ENCODE peak calls at places on chromosomes 7 and 10, in nine cellular contexts. One of them, this sample, is unnamed.

GRCh38 chr10:67612577-67613537 is 83.1 kb downstream of the CTNNA3 start:
- DNase-seq in AG09319: no peak
- DNase-seq in nucleus accumbens: no peak
- DNase-seq in nephron progenitor cell: no peak
- DNase-seq in RPMI7951: peak; percentile 50
- DNase-seq in HuH-7: no peak
- DNase-seq in sigmoid colon: no peak
- DNase-seq in stimulated activated CD4-positive, alpha-beta T cell treated with anti-CD3 and anti-CD28 coated beads, Interleukin-2, amount 100 ng/mL, for 48 hours: peak; percentile 36
- DNase-seq in NCI-H1092 treated with DMSO at 0.1 percent for 48 hours: no peak
- DNase-seq in this sample: no peak

GRCh38 chr10:119190353-119190752 is 11.7 kb upstream of the PRDX3 start:
- DNase-seq in AG09319: peak; percentile 64
- DNase-seq in nucleus accumbens: no peak
- DNase-seq in nephron progenitor cell: no peak
- DNase-seq in RPMI7951: peak; percentile 87
- DNase-seq in HuH-7: no peak
- DNase-seq in sigmoid colon: peak; percentile 65
- DNase-seq in stimulated activated CD4-positive, alpha-beta T cell treated with anti-CD3 and anti-CD28 coated beads, Interleukin-2, amount 100 ng/mL, for 48 hours: no peak
- DNase-seq in NCI-H1092 treated with DMSO at 0.1 percent for 48 hours: no peak
- DNase-seq in this sample: no peak

GRCh38 chr10:72418679-72419078 is 64.0 kb upstream of the DNAJB12 start:
- DNase-seq in AG09319: no peak
- DNase-seq in nucleus accumbens: no peak
- DNase-seq in nephron progenitor cell: no peak
- DNase-seq in RPMI7951: no peak
- DNase-seq in HuH-7: no peak
- DNase-seq in sigmoid colon: no peak
- DNase-seq in stimulated activated CD4-positive, alpha-beta T cell treated with anti-CD3 and anti-CD28 coated beads, Interleukin-2, amount 100 ng/mL, for 48 hours: no peak
- DNase-seq in NCI-H1092 treated with DMSO at 0.1 percent for 48 hours: no peak
- DNase-seq in this sample: no peak

GRCh38 chr7:27154901-27155815 is 1.3 kb downstream of the HOXA7 start:
- DNase-seq in AG09319: no peak
- DNase-seq in nucleus accumbens: no peak
- DNase-seq in nephron progenitor cell: peak; percentile 53
- DNase-seq in RPMI7951: no peak
- DNase-seq in HuH-7: no peak
- DNase-seq in sigmoid colon: peak; percentile 68
- DNase-seq in stimulated activated CD4-positive, alpha-beta T cell treated with anti-CD3 and anti-CD28 coated beads, Interleukin-2, amount 100 ng/mL, for 48 hours: no peak
- DNase-seq in NCI-H1092 treated with DMSO at 0.1 percent for 48 hours: no peak
- DNase-seq in this sample: no peak

GRCh38 chr10:299969-300368 is 164.7 kb downstream of the ZMYND11 start:
- DNase-seq in AG09319: no peak
- DNase-seq in nucleus accumbens: no peak
- DNase-seq in nephron progenitor cell: no peak
- DNase-seq in RPMI7951: no peak
- DNase-seq in HuH-7: no peak
- DNase-seq in sigmoid colon: no peak
- DNase-seq in stimulated activated CD4-positive, alpha-beta T cell treated with anti-CD3 and anti-CD28 coated beads, Interleukin-2, amount 100 ng/mL, for 48 hours: no peak
- DNase-seq in NCI-H1092 treated with DMSO at 0.1 percent for 48 hours: no peak
- DNase-seq in this sample: no peak

GRCh38 chr7:23956769-23957556 is 246.9 kb downstream of the STK31 start:
- DNase-seq in AG09319: no peak
- DNase-seq in nucleus accumbens: no peak
- DNase-seq in nephron progenitor cell: no peak
- DNase-seq in RPMI7951: no peak
- DNase-seq in HuH-7: peak; percentile 39
- DNase-seq in sigmoid colon: no peak
- DNase-seq in stimulated activated CD4-positive, alpha-beta T cell treated with anti-CD3 and anti-CD28 coated beads, Interleukin-2, amount 100 ng/mL, for 48 hours: no peak
- DNase-seq in NCI-H1092 treated with DMSO at 0.1 percent for 48 hours: no peak
- DNase-seq in this sample: no peak

GRCh38 chr10:71970331-71970730 is 6.1 kb downstream of the CHST3 start:
- DNase-seq in AG09319: no peak
- DNase-seq in nucleus accumbens: no peak
- DNase-seq in nephron progenitor cell: peak; percentile 49
- DNase-seq in RPMI7951: no peak
- DNase-seq in HuH-7: no peak
- DNase-seq in sigmoid colon: peak; percentile 75
- DNase-seq in stimulated activated CD4-positive, alpha-beta T cell treated with anti-CD3 and anti-CD28 coated beads, Interleukin-2, amount 100 ng/mL, for 48 hours: no peak
- DNase-seq in NCI-H1092 treated with DMSO at 0.1 percent for 48 hours: no peak
- DNase-seq in this sample: peak; percentile 36

GRCh38 chr10:35011771-35012191 is 78.4 kb downstream of the CUL2 start:
- DNase-seq in AG09319: no peak
- DNase-seq in nucleus accumbens: no peak
- DNase-seq in nephron progenitor cell: no peak
- DNase-seq in RPMI7951: peak; percentile 12
- DNase-seq in HuH-7: no peak
- DNase-seq in sigmoid colon: no peak
- DNase-seq in stimulated activated CD4-positive, alpha-beta T cell treated with anti-CD3 and anti-CD28 coated beads, Interleukin-2, amount 100 ng/mL, for 48 hours: no peak
- DNase-seq in NCI-H1092 treated with DMSO at 0.1 percent for 48 hours: no peak
- DNase-seq in this sample: no peak

GRCh38 chr7:71497233-71497946 is 365.4 kb downstream of the GALNT17 start:
- DNase-seq in AG09319: no peak
- DNase-seq in nucleus accumbens: no peak
- DNase-seq in nephron progenitor cell: no peak
- DNase-seq in RPMI7951: no peak
- DNase-seq in HuH-7: no peak
- DNase-seq in sigmoid colon: no peak
- DNase-seq in stimulated activated CD4-positive, alpha-beta T cell treated with anti-CD3 and anti-CD28 coated beads, Interleukin-2, amount 100 ng/mL, for 48 hours: no peak
- DNase-seq in NCI-H1092 treated with DMSO at 0.1 percent for 48 hours: no peak
- DNase-seq in this sample: peak; percentile 50

GRCh38 chr10:104340692-104341091 is 2.4 kb upstream of the ITPRIP start:
- DNase-seq in AG09319: no peak
- DNase-seq in nucleus accumbens: no peak
- DNase-seq in nephron progenitor cell: no peak
- DNase-seq in RPMI7951: no peak
- DNase-seq in HuH-7: no peak
- DNase-seq in sigmoid colon: no peak
- DNase-seq in stimulated activated CD4-positive, alpha-beta T cell treated with anti-CD3 and anti-CD28 coated beads, Interleukin-2, amount 100 ng/mL, for 48 hours: no peak
- DNase-seq in NCI-H1092 treated with DMSO at 0.1 percent for 48 hours: no peak
- DNase-seq in this sample: no peak

GRCh38 chr10:16183989-16184643 is 252.7 kb upstream of the PTER start:
- DNase-seq in AG09319: no peak
- DNase-seq in nucleus accumbens: no peak
- DNase-seq in nephron progenitor cell: no peak
- DNase-seq in RPMI7951: no peak
- DNase-seq in HuH-7: no peak
- DNase-seq in sigmoid colon: no peak
- DNase-seq in stimulated activated CD4-positive, alpha-beta T cell treated with anti-CD3 and anti-CD28 coated beads, Interleukin-2, amount 100 ng/mL, for 48 hours: no peak
- DNase-seq in NCI-H1092 treated with DMSO at 0.1 percent for 48 hours: no peak
- DNase-seq in this sample: no peak

GRCh38 chr10:88497878-88498277 is 85.2 kb downstream of the RNLS start:
- DNase-seq in AG09319: no peak
- DNase-seq in nucleus accumbens: no peak
- DNase-seq in nephron progenitor cell: no peak
- DNase-seq in RPMI7951: no peak
- DNase-seq in HuH-7: no peak
- DNase-seq in sigmoid colon: no peak
- DNase-seq in stimulated activated CD4-positive, alpha-beta T cell treated with anti-CD3 and anti-CD28 coated beads, Interleukin-2, amount 100 ng/mL, for 48 hours: no peak
- DNase-seq in NCI-H1092 treated with DMSO at 0.1 percent for 48 hours: no peak
- DNase-seq in this sample: no peak

GRCh38 chr10:25142465-25142864 is 32.3 kb upstream of the GPR158 start:
- DNase-seq in AG09319: no peak
- DNase-seq in nucleus accumbens: no peak
- DNase-seq in nephron progenitor cell: no peak
- DNase-seq in RPMI7951: peak; percentile 14
- DNase-seq in HuH-7: no peak
- DNase-seq in sigmoid colon: no peak
- DNase-seq in stimulated activated CD4-positive, alpha-beta T cell treated with anti-CD3 and anti-CD28 coated beads, Interleukin-2, amount 100 ng/mL, for 48 hours: no peak
- DNase-seq in NCI-H1092 treated with DMSO at 0.1 percent for 48 hours: no peak
- DNase-seq in this sample: no peak

GRCh38 chr10:59303018-59303417 is 59.3 kb downstream of the FAM13C start:
- DNase-seq in AG09319: no peak
- DNase-seq in nucleus accumbens: no peak
- DNase-seq in nephron progenitor cell: no peak
- DNase-seq in RPMI7951: no peak
- DNase-seq in HuH-7: no peak
- DNase-seq in sigmoid colon: no peak
- DNase-seq in stimulated activated CD4-positive, alpha-beta T cell treated with anti-CD3 and anti-CD28 coated beads, Interleukin-2, amount 100 ng/mL, for 48 hours: no peak
- DNase-seq in NCI-H1092 treated with DMSO at 0.1 percent for 48 hours: no peak
- DNase-seq in this sample: no peak